ENCODE peak calls at places on chromosome 12, in ten cellular contexts. J is fibroblast of lung; R is CD8-positive, alpha-beta memory T cell; S is vagina; U is breast epithelium; K is fibroblast of pulmonary artery; Z is pancreas; P is psoas muscle; Q is astrocyte of the spinal cord; O is tibial nerve. E is an unnamed sample.

GRCh38 chr12:116929885-116930284 is 19.1 kb downstream of the FBXW8 start:
- DNase-seq in J (no peak), R (no peak), S (no peak), U (no peak), K (no peak), Z (no peak), P (no peak), Q (no peak), O (no peak), E (no peak)

GRCh38 chr12:104294845-104295674 is 8.5 kb upstream of the EID3 start:
- DNase-seq in J (no peak), R (no peak), S (no peak), U (no peak), K (no peak), Z (no peak), P (no peak), Q (no peak), O (no peak), E (no peak)

GRCh38 chr12:100267603-100268281 is 765 bp downstream of the SCYL2 start:
- DNase-seq in J (peak; percentile 58), R (no peak), S (no peak), U (no peak), K (peak; percentile 43), Z (no peak), P (no peak), Q (peak; percentile 43), O (no peak), E (no peak)

GRCh38 chr12:4855121-4855924 is 54.4 kb upstream of the KCNA1 start:
- DNase-seq in J (peak; percentile 61), R (peak; percentile 26), S (no peak), U (no peak), K (peak; percentile 82), Z (peak; percentile 68), P (peak; percentile 23), Q (peak; percentile 79), O (no peak), E (peak; percentile 45)

GRCh38 chr12:116002890-116003536 is 274.5 kb downstream of the MED13L start:
- DNase-seq in J (no peak), R (no peak), S (no peak), U (no peak), K (peak; percentile 61), Z (no peak), P (no peak), Q (no peak), O (no peak), E (no peak)

GRCh38 chr12:121472150-121472905 is 72.4 kb downstream of the RNF34 start:
- DNase-seq in J (no peak), R (no peak), S (no peak), U (no peak), K (no peak), Z (no peak), P (no peak), Q (no peak), O (no peak), E (no peak)

GRCh38 chr12:29054790-29055663 is 94.1 kb upstream of the FAR2 start:
- DNase-seq in J (peak; percentile 23), R (no peak), S (no peak), U (no peak), K (no peak), Z (no peak), P (no peak), Q (no peak), O (no peak), E (no peak)

GRCh38 chr12:108253540-108253939 is 85.6 kb downstream of the CMKLR1 start:
- DNase-seq in J (no peak), R (no peak), S (no peak), U (no peak), K (no peak), Z (no peak), P (no peak), Q (no peak), O (no peak), E (no peak)

GRCh38 chr12:63040526-63041220 is 105.7 kb upstream of the PPM1H start:
- DNase-seq in J (no peak), R (no peak), S (no peak), U (no peak), K (no peak), Z (no peak), P (no peak), Q (no peak), O (no peak), E (no peak)

GRCh38 chr12:130920711-130921381 is 32.9 kb upstream of the ADGRD1 start:
- DNase-seq in J (peak; percentile 1), R (no peak), S (peak; percentile 97), U (no peak), K (peak; percentile 69), Z (no peak), P (peak; percentile 79), Q (no peak), O (peak; percentile 77), E (no peak)

GRCh38 chr12:42663621-42664020 is 74.1 kb upstream of the PRICKLE1 start:
- DNase-seq in J (no peak), R (no peak), S (no peak), U (no peak), K (no peak), Z (no peak), P (no peak), Q (no peak), O (no peak), E (no peak)

GRCh38 chr12:76422154-76422877 is 74.1 kb upstream of the BBS10 start:
- DNase-seq in J (peak; percentile 19), R (no peak), S (no peak), U (no peak), K (no peak), Z (no peak), P (no peak), Q (peak; percentile 18), O (no peak), E (no peak)

GRCh38 chr12:13046914-13047472 is 2.8 kb downstream of the FAM234B start:
- DNase-seq in J (no peak), R (no peak), S (no peak), U (no peak), K (no peak), Z (no peak), P (no peak), Q (no peak), O (no peak), E (no peak)

GRCh38 chr12:98084950-98085349 is 430.4 kb upstream of the TMPO start:
- DNase-seq in J (no peak), R (no peak), S (no peak), U (no peak), K (no peak), Z (no peak), P (no peak), Q (no peak), O (no peak), E (no peak)

DNA sequence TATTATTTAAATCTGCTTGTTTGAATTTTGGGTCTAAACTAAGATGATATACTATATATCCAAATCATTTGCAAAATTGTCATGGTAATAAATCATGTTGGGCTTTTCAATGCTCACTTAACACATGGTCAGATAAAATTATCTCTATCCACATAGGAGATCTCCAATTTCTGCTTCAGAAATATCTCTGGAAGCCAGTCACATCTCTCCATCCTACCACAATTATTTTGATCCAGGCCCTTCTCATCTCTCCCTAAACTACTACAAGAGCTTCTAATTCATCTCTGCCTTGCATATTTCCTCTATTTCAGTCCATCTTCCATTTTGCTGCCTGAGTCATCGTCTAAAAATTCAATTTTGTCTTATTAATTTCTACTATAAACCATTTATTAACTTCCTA is 3.8 kb downstream of the DCN start:
- DNase-seq in J (peak; percentile 27), R (no peak), S (no peak), U (no peak), K (no peak), Z (no peak), P (no peak), Q (no peak), O (no peak), E (no peak)
- H3K4me3 ChIP-seq in J (peak overlapping the region; percentile 75), R (no peak overlapping the region), S (peak overlapping the region; percentile 44), U (peak overlapping the region; percentile 49), K (peak overlapping the region; percentile 72), Z (no peak overlapping the region), P (peak overlapping the region; percentile 45), Q (peak overlapping the region; percentile 17), O (peak overlapping the region; percentile 27), E (peak overlapping the region; percentile 53)

DNA sequence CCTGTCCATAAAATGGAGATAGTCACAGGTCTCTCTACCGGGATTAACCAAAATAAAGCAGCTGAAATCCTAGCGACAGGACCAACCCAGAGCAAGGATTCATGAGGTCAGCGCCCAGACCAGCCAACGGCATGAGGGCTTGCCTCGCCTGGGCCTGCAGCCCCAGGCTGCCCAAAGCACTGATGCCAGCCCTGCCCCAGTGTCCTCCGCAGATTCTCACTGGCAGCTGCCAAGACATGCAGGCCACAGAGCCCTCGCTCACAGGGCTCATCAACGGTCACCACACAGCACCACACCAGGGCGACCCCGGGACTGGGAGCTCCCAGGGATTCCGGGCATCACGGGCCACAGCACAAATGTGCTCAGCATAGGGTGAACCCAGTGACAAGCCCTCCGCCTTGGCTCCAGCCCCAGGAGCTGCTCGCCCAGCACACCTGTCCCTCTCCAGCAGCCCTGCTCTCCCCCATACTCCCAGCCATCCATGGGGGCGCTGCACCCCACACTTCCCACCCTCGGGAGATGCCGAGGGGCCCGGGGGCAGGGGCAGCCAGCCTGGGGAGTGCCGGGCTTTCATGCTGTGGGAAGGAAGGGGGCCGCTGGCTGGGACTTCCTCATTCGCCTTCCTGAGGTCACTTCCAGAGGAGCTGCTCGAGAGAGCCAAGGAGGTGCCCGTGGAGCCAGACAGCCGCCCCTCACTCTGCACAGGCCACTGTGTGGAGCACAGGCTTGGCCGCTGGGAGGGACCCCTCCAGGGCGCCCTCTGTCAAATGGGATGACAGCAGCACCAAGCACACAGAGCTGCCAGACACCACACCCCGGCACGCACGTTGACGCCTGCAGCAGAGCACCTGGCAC is 14.1 kb downstream of the RAB35 start:
- DNase-seq in J (no peak), R (no peak), S (no peak), U (no peak), K (no peak), Z (no peak), P (no peak), Q (no peak), O (no peak), E (no peak)
- H3K4me3 ChIP-seq in J (no peak overlapping the region), R (no peak overlapping the region), S (no peak overlapping the region), U (no peak overlapping the region), K (no peak overlapping the region), Z (no peak overlapping the region), P (no peak overlapping the region), Q (no peak overlapping the region), O (no peak overlapping the region), E (no peak overlapping the region)

DNA sequence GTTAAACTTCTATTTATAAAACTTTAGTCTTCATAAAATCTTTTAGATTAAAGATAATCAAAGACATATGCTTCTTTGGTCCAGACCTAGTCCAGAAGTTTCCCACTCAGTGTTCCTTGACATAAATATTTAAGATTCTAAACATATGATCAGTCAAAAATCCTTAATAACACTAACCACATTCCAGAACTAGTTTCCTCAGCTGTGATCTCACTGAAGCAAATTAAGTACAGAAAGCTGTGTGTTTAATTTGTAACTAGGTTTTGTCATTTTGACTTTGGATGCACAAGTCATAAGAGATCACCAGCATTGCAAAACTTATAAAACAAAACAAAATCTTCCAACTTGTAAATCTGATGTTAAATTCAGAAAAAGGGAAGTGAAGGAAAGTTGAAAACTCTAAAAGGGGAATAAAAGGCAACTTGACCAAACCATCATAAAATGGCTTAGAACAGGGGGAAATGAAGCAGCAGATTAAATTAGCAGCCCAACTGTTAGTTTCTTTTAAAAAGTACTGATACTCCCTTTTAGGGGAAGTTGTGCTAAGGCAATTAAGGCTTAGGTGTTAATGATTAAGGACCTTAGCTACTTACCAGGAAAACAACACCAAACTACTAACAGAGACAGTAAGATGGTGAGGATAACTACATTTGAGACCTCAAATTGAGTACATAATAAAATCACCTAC is 56.6 kb downstream of the SH2B3 start:
- DNase-seq in J (peak; percentile 71), R (no peak), S (no peak), U (no peak), K (no peak), Z (no peak), P (no peak), Q (peak; percentile 39), O (no peak), E (peak; percentile 72)
- H3K4me3 ChIP-seq in J (no peak overlapping the region), R (no peak overlapping the region), S (no peak overlapping the region), U (no peak overlapping the region), K (no peak overlapping the region), Z (no peak overlapping the region), P (no peak overlapping the region), Q (no peak overlapping the region), O (no peak overlapping the region), E (no peak overlapping the region)

GRCh38 chr12:55726911-55727310 is 1.9 kb downstream of the CD63 start:
- DNase-seq in J (no peak), R (no peak), S (no peak), U (peak; percentile 51), K (no peak), Z (no peak), P (peak; percentile 29), Q (no peak), O (no peak), E (no peak)
- H3K4me3 ChIP-seq in J (peak overlapping the region; percentile 80), R (no peak overlapping the region), S (peak overlapping the region; percentile 67), U (peak overlapping the region; percentile 75), K (peak overlapping the region; percentile 93), Z (peak overlapping the region; percentile 87), P (peak overlapping the region; percentile 98), Q (peak overlapping the region; percentile 83), O (peak overlapping the region; percentile 68), E (peak overlapping the region; percentile 99)

E was measured in AG04450.